ENCODE peak calls at places on chromosomes 5 and 9, in four cellular contexts. A, G, I and B are unnamed samples.

GRCh38 chr5:56591081-56591480 is 224.3 kb upstream of the MAP3K1 start:
- DNase-seq in A (no peak), I (no peak), G (no peak), B (no peak)

GRCh38 chr5:164498393-164498792 is 993.0 kb downstream of the MAT2B start:
- DNase-seq in G (no peak), I (no peak), A (no peak), B (no peak)

GRCh38 chr5:36441215-36441614 is 139.5 kb upstream of the RANBP3L start:
- DNase-seq in I (no peak), G (no peak), A (no peak), B (no peak)

GRCh38 chr5:171907731-171908343 is 98.6 kb downstream of the FBXW11 start:
- DNase-seq in G (peak; percentile 83), A (no peak), I (peak; percentile 81), B (no peak)

GRCh38 chr9:84609779-84610178 is 59.8 kb upstream of the NTRK2 start:
- DNase-seq in A (no peak), I (no peak), G (no peak), B (no peak)

GRCh38 chr5:32023816-32024215 is 150.3 kb downstream of the GOLPH3 start:
- DNase-seq in G (no peak), A (no peak), I (no peak), B (no peak)

GRCh38 chr5:179862296-179862695 is 3.7 kb upstream of the MRNIP start:
- DNase-seq in G (no peak), I (no peak), A (no peak), B (no peak)

GRCh38 chr5:113089653-113090335 is 113.2 kb downstream of the DCP2 start:
- DNase-seq in A (no peak), G (peak; percentile 13), I (no peak), B (no peak)

GRCh38 chr5:581266-581665 is 30.9 kb upstream of the CEP72 start:
- DNase-seq in A (no peak), G (no peak), I (no peak), B (no peak)

GRCh38 chr5:88682797-88683496 is 200.0 kb downstream of the MEF2C start:
- DNase-seq in G (no peak), I (no peak), A (no peak), B (no peak)